ENCODE peak calls at places on chromosome 19, in four cellular contexts. C is A549, N is GM12878, S is HepG2. Y is an unnamed sample.

GRCh38 chr19:12864143-12864542 is 17.1 kb downstream of the DNASE2 start:
- DNase-seq in C (no peak), N (no peak), S (no peak), Y (no peak)

GRCh38 chr19:45484273-45484945 is 12.4 kb downstream of the RTN2 start:
- DNase-seq in C (no peak), N (no peak), S (peak; percentile 57), Y (no peak)

GRCh38 chr19:5621945-5622464 is 571 bp downstream of the SAFB2 start:
- DNase-seq in C (no peak), N (no peak), S (no peak), Y (peak; percentile 29)

GRCh38 chr19:43778651-43779050 is 2.1 kb downstream of the KCNN4 start:
- DNase-seq in C (no peak), N (no peak), S (no peak), Y (no peak)

GRCh38 chr19:42794751-42795150 is 29.3 kb upstream of the PSG8 start:
- DNase-seq in C (no peak), N (no peak), S (no peak), Y (no peak)

GRCh38 chr19:51354742-51355148 is 11.4 kb downstream of the ETFB start:
- DNase-seq in C (no peak), N (no peak), S (peak; percentile 99), Y (peak; percentile 53)

GRCh38 chr19:5436101-5436947 is 18.9 kb upstream of the ZNRF4 start:
- DNase-seq in C (peak; percentile 65), N (no peak), S (no peak), Y (peak; percentile 99)

GRCh38 chr19:40690699-40691420 is 409 bp upstream of the NUMBL start:
- DNase-seq in C (peak; percentile 98), N (peak; percentile 53), S (no peak), Y (peak; percentile 83)

GRCh38 chr19:28920269-28921066 is 292.5 kb downstream of the UQCRFS1 start:
- DNase-seq in C (no peak), N (no peak), S (no peak), Y (no peak)

GRCh38 chr19:14890616-14891379 is 4.9 kb upstream of the OR7A17 start:
- DNase-seq in C (no peak), N (no peak), S (no peak), Y (no peak)

GRCh38 chr19:48720613-48721296 is 1.2 kb upstream of the MAMSTR start:
- DNase-seq in C (peak; percentile 100), N (peak; percentile 90), S (peak; percentile 98), Y (peak; percentile 96)

GRCh38 chr19:10226376-10227214 is 4.5 kb downstream of the S1PR2 start:
- DNase-seq in C (no peak), N (no peak), S (no peak), Y (peak; percentile 92)

GRCh38 chr19:54620464-54620863 is 9.8 kb upstream of the LILRB1 start:
- DNase-seq in C (no peak), N (no peak), S (no peak), Y (no peak)

GRCh38 chr19:51366999-51367564 is 894 bp upstream of the ETFB start:
- DNase-seq in C (no peak), N (no peak), S (no peak), Y (peak; percentile 44)

GRCh38 chr19:40614595-40615411 is 13.6 kb downstream of the LTBP4 start:
- DNase-seq in C (peak; percentile 68), N (peak; percentile 35), S (no peak), Y (peak; percentile 51)

GRCh38 chr19:41192574-41193419 is at the start of gene CYP2S1:
- DNase-seq in C (peak; percentile 77), N (no peak), S (no peak), Y (no peak)

GRCh38 chr19:47762615-47763308 is 15.7 kb upstream of the SELENOW start:
- DNase-seq in C (no peak), N (no peak), S (no peak), Y (no peak)

GRCh38 chr19:51418707-51419106 is 1.3 kb upstream of the SIGLEC10 start:
- DNase-seq in C (no peak), N (no peak), S (no peak), Y (no peak)

GRCh38 chr19:56167064-56167578 is 8.7 kb upstream of the GALP start:
- DNase-seq in C (no peak), N (no peak), S (no peak), Y (no peak)

GRCh38 chr19:15285896-15286591 is 46.3 kb downstream of the BRD4 start:
- DNase-seq in C (no peak), N (peak; percentile 75), S (no peak), Y (no peak)

GRCh38 chr19:11164278-11164677 is 8.7 kb upstream of the SPC24 start:
- DNase-seq in C (no peak), N (no peak), S (no peak), Y (no peak)

GRCh38 chr19:13243971-13244370 is 93.8 kb downstream of the IER2 start:
- DNase-seq in C (no peak), N (no peak), S (no peak), Y (no peak)

GRCh38 chr19:30662211-30662861 is 290.2 kb downstream of the ZNF536 start:
- DNase-seq in C (no peak), N (no peak), S (peak; percentile 44), Y (no peak)

GRCh38 chr19:31110331-31110730 is 238.9 kb downstream of the TSHZ3 start:
- DNase-seq in C (peak; percentile 19), N (no peak), S (no peak), Y (peak; percentile 36)

GRCh38 chr19:31274964-31275319 is 74.3 kb downstream of the TSHZ3 start:
- DNase-seq in C (no peak), N (no peak), S (no peak), Y (no peak)

GRCh38 chr19:41700381-41701195 is 7.8 kb upstream of the CEACAM5 start:
- DNase-seq in C (no peak), N (no peak), S (no peak), Y (no peak)

GRCh38 chr19:19750842-19751790 is 18.2 kb upstream of the ZNF14 start:
- DNase-seq in C (no peak), N (no peak), S (no peak), Y (peak; percentile 17)

GRCh38 chr19:39479916-39480315 is 722 bp upstream of the TIMM50 start:
- DNase-seq in C (no peak), N (no peak), S (no peak), Y (no peak)
- TF ChIP-seq PBX3 in C (no peak), N (no peak), S (no peak), Y (no peak)

DNA sequence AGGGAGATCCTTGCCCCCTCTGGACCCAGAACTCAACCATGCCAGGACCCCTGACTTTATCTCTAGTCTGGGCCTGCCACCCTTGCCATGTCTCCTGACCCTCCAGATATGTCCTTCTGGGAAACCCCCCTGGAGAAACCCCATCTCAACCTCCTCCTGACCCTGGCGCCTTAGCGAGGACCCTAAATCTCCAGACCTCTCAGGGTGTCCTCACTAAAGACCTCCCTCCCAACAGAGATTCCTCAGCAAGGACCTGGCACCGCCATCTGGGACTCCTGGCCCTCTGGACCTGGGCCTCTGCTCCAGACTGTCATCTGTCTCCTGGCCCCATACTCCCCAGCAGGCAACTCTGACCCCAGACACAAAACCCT is 1.3 kb downstream of the KCNK6 start:
- DNase-seq in C (no peak), N (no peak), S (no peak), Y (no peak)
- TF ChIP-seq PBX3 in C (no peak), N (no peak), S (no peak), Y (no peak)

DNA sequence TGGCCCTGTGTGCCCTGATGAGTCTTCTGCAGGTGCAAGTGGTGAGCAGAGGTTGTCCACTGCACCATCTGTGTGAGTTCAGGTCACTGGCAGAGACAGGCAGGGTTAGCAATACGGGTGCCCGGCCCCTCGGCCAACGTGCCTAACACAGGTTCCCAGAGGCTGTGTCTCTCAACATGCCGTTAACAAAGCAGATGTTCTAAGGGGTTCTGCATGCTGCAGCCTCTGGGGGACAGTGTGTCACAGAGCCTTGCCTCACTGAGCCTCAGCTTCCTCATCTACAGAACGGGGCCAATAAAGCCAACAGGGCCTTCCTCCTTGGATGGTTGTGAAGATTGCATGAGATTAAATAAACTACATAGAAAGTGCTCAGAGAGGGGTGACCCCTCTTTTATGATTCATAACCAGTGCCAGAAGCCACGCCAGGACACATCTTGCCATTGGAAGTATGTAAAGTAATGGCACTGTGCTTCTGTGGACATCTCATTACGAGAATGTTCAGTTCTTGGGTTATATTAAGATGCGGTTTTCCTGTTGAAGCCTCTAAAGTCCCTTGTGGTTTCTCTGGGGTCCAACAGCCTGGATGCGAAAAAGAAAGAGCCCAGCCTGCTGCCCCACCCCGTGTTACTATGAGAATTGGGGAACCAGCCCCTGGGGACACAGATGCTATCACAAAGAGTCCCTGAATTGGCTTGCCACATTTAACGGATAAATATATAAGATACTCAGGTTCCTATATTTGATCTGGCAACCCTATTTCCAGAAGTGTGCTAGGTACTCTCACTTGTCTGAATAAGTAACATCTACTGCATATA is 11.2 kb upstream of the ARHGEF18 start:
- DNase-seq in C (no peak), N (peak; percentile 99), S (no peak), Y (no peak)
- TF ChIP-seq PBX3 in C (no peak), N (no peak), S (no peak), Y (no peak)

GRCh38 chr19:18072335-18072734 is 14.4 kb downstream of the IL12RB1 start:
- DNase-seq in C (no peak), N (no peak), S (no peak), Y (no peak)

GRCh38 chr19:18070181-18070580 is 16.6 kb downstream of the IL12RB1 start:
- DNase-seq in C (no peak), N (no peak), S (no peak), Y (peak; percentile 6)

GRCh38 chr19:18073197-18073596 is 13.5 kb downstream of the IL12RB1 start:
- DNase-seq in C (no peak), N (no peak), S (no peak), Y (no peak)

GRCh38 chr19:18069383-18069782 is 17.4 kb downstream of the IL12RB1 start:
- DNase-seq in C (no peak), N (no peak), S (no peak), Y (peak; percentile 4)

DNA sequence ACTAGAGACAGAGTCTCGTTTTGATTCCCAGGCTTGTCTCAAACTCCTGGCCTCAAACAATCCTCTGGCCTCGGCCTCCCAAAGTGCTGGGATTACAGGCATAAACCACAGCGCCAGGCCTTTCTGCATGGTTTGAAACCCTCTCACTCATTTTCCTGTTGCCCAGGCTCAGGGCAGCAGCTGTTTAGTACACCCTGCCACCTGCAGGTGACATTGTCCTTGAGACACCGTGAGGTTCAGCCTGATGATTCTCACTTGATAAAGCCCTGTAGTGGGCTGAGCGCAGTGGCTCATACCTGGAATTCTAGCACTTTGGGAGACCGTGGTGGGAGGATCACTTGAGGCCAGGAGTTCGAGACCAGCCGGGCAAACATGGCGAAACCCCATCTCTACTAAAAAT is 12.5 kb downstream of the IL12RB1 start:
- DNase-seq in C (no peak), N (no peak), S (peak; percentile 33), Y (peak; percentile 11)
- TF ChIP-seq PBX3 in C (no peak), N (no peak), S (no peak), Y (no peak)

GRCh38 chr19:33500586-33500985 is 21.0 kb downstream of the PEPD start:
- DNase-seq in C (no peak), N (no peak), S (no peak), Y (no peak)
- TF ChIP-seq PBX3 in C (no peak), N (no peak), S (no peak), Y (no peak)

GRCh38 chr19:35106291-35106583 is 9.4 kb upstream of the FXYD3 start:
- DNase-seq in C (no peak), N (no peak), S (no peak), Y (no peak)
- TF ChIP-seq PBX3 in C (no peak), N (no peak), S (no peak), Y (no peak)

Y was measured in SK-N-SH.